ENCODE peak calls at places on chromosomes 6 and 20, in ten cellular contexts. P is spleen, F is HCT116, X is transverse colon, R is endothelial cell of umbilical vein, A is sigmoid colon, N is H1, M is SK-N-SH, G is K562, W is stomach. L is an unnamed sample.

GRCh38 chr6:116629467-116630063 is 13.3 kb downstream of the RSPH4A start:
- DNase-seq in A (no peak), R (peak; percentile 63), X (no peak), F (no peak), P (no peak), M (no peak), G (no peak), W (no peak), N (no peak), L (no peak)

GRCh38 chr20:1874534-1875168 is 20.6 kb upstream of the SIRPA start:
- DNase-seq in F (no peak), G (no peak), W (peak; percentile 39), R (no peak), A (no peak), X (no peak), M (no peak), P (peak; percentile 86), N (no peak), L (no peak)

GRCh38 chr6:139881728-139882211 is 507.3 kb upstream of the CITED2 start:
- DNase-seq in W (no peak), M (peak; percentile 51), P (no peak), X (peak; percentile 55), G (peak; percentile 33), N (peak; percentile 58), A (no peak), R (peak; percentile 69), F (peak; percentile 53), L (peak; percentile 34)

GRCh38 chr20:13220857-13221297 is at the start of gene ISM1:
- DNase-seq in M (peak; percentile 68), G (no peak), F (no peak), R (no peak), P (peak; percentile 69), A (no peak), W (no peak), X (no peak), N (peak; percentile 73), L (no peak)

GRCh38 chr20:13458860-13459451 is 179.8 kb downstream of the TASP1 start:
- DNase-seq in M (peak; percentile 33), F (peak; percentile 13), W (no peak), N (no peak), G (peak; percentile 46), X (peak; percentile 18), A (no peak), P (no peak), R (peak; percentile 35), L (no peak)

GRCh38 chr20:43386878-43387277 is 70.8 kb upstream of the SRSF6 start:
- DNase-seq in A (no peak), G (no peak), W (no peak), R (no peak), M (no peak), N (no peak), F (no peak), X (no peak), P (no peak), L (no peak)

GRCh38 chr6:97077380-97077779 is 152.9 kb downstream of the KLHL32 start:
- DNase-seq in G (no peak), F (no peak), R (no peak), W (no peak), X (no peak), N (no peak), M (no peak), P (no peak), A (no peak), L (no peak)

GRCh38 chr20:4366076-4366475 is 350.7 kb upstream of the RNF24 start:
- DNase-seq in R (no peak), A (no peak), M (no peak), F (no peak), P (no peak), X (no peak), G (no peak), N (no peak), W (no peak), L (no peak)

GRCh38 chr6:33207569-33208088 is 671 bp upstream of the RING1 start:
- DNase-seq in F (no peak), X (peak; percentile 65), W (peak; percentile 48), M (peak; percentile 81), N (peak; percentile 66), G (peak; percentile 62), A (peak; percentile 82), P (peak; percentile 85), R (peak; percentile 60), L (no peak)

GRCh38 chr20:16596991-16597390 is 23.7 kb upstream of the KIF16B start:
- DNase-seq in G (no peak), M (no peak), X (no peak), R (no peak), P (no peak), N (no peak), W (no peak), A (no peak), F (no peak), L (no peak)

GRCh38 chr6:13711384-13711725 is 280 bp downstream of the RANBP9 start:
- DNase-seq in N (no peak), A (no peak), M (no peak), F (no peak), P (peak; percentile 96), W (no peak), X (no peak), R (no peak), G (no peak), L (no peak)

GRCh38 chr6:170188571-170189001 is 102.3 kb downstream of the DLL1 start:
- DNase-seq in P (peak; percentile 68), G (no peak), F (no peak), X (no peak), A (no peak), N (peak; percentile 28), R (no peak), M (no peak), W (no peak), L (peak; percentile 6)

GRCh38 chr20:14336667-14337066 is 745 bp downstream of the FLRT3 start:
- DNase-seq in P (no peak), W (no peak), X (no peak), A (no peak), F (no peak), M (no peak), G (no peak), R (no peak), N (no peak), L (no peak)

GRCh38 chr6:41818271-41819054 is 31.0 kb downstream of the TOMM6 start:
- DNase-seq in W (no peak), R (peak; percentile 21), A (no peak), M (no peak), X (no peak), P (no peak), N (no peak), G (peak; percentile 70), F (no peak), L (no peak)

DNA sequence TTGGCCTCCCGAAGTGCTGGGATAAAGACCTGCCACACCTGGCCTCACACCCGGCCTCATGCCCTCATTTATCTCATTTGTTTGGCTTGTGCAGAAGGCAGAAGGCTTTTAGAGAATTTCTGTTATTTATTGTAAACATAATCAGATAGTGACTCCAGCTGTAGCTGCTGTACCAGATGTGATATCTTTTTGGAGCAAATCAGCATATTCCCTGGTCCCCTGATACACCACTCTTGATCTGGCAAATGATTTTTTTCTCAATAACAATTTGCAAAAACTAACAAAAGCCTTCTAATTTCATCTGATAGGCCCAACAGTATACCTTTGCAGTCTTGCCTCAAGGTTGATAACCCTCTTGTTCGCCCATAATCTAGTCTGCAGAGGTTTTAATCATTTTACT is 26.5 kb upstream of the TULP1 start:
- DNase-seq in N (no peak), W (no peak), M (peak; percentile 63), P (no peak), X (no peak), A (no peak), R (no peak), G (no peak), F (no peak), L (no peak)
- H3K27ac ChIP-seq in N (no peak overlapping the region), W (no peak overlapping the region), M (no peak overlapping the region), P (no peak overlapping the region), X (no peak overlapping the region), A (no peak overlapping the region), R (no peak overlapping the region), G (no peak overlapping the region), F (no peak overlapping the region), L (no peak overlapping the region)

DNA sequence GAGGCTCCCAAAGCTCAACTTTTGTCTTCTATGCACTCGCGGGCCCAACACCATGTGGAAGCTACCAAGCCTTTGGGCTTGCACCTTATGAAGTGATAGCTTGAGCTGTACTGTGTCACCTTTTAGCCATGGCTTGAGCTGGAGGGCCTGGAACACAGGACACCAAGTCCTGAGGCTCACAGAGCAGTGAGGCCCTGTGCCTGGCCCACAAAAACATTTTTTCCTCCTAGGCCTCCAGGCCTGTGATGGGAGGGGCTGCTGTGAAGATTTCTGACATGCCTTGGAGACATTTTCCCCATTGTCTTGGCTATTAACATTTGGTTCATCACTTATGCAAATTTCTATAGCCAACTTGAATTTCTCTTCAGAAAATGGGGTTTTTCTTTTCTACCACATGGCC is 96.5 kb downstream of the MMUT start:
- DNase-seq in A (no peak), F (no peak), W (no peak), R (no peak), G (no peak), P (no peak), N (no peak), M (no peak), X (no peak), L (no peak)
- H3K9me3 ChIP-seq in A (no peaks in the 10 kb centered on the region), F (no peaks in the 10 kb centered on the region), W (peaks cover 5% of the 10 kb centered on the region), R (no peaks in the 10 kb centered on the region), G (no peaks in the 10 kb centered on the region), P (peaks cover 32% of the 10 kb centered on the region), N (peaks cover 33% of the 10 kb centered on the region), M (no peaks in the 10 kb centered on the region), X (no peaks in the 10 kb centered on the region), L (no peaks in the 10 kb centered on the region)

GRCh38 chr6:110618591-110619267 is 142.3 kb upstream of the SLC22A16 start:
- DNase-seq in A (no peak), R (peak; percentile 56), P (no peak), M (no peak), F (peak; percentile 3), G (no peak), N (no peak), X (no peak), W (no peak), L (peak; percentile 19)
- TF ChIP-seq POLR2AphosphoS5 in A (no peak), R (no peak), P (no peak), M (no peak), F (no peak), G (no peak), N (no peak), X (no peak), W (no peak), L (peak; percentile 60)

GRCh38 chr20:31699801-31700728 is 22.6 kb downstream of the BCL2L1 start:
- DNase-seq in X (no peak), W (no peak), N (no peak), A (no peak), F (no peak), R (no peak), G (no peak), P (no peak), M (no peak), L (no peak)

GRCh38 chr20:31695849-31696804 is 26.5 kb downstream of the BCL2L1 start:
- DNase-seq in W (no peak), R (peak; percentile 54), P (no peak), M (no peak), N (no peak), X (peak; percentile 55), F (peak; percentile 84), A (no peak), G (peak; percentile 12), L (no peak)

GRCh38 chr20:31698803-31699718 is 23.6 kb downstream of the BCL2L1 start:
- DNase-seq in A (peak; percentile 86), P (no peak), R (peak; percentile 96), X (peak; percentile 67), M (no peak), F (peak; percentile 44), N (no peak), G (peak; percentile 57), W (peak; percentile 59), L (peak; percentile 73)

GRCh38 chr20:31700747-31701146 is 21.9 kb downstream of the BCL2L1 start:
- DNase-seq in W (no peak), R (no peak), P (no peak), M (no peak), A (no peak), N (no peak), F (no peak), X (no peak), G (no peak), L (no peak)

GRCh38 chr20:31698243-31698802 is 24.3 kb downstream of the BCL2L1 start:
- DNase-seq in A (no peak), M (no peak), W (no peak), P (no peak), R (no peak), X (no peak), F (no peak), N (no peak), G (no peak), L (no peak)
- H3K27ac ChIP-seq in A (peak overlapping the region; percentile 68), M (peak overlapping the region; percentile 92), W (peak overlapping the region; percentile 88), P (peak overlapping the region; percentile 77), R (peak overlapping the region; percentile 86), X (peak overlapping the region; percentile 83), F (peak overlapping the region; percentile 81), N (no peak overlapping the region), G (peak overlapping the region; percentile 51), L (peak overlapping the region; percentile 71)

L was measured in prostate gland.